ENCODE peak calls at places on chromosome X, in ten cellular contexts. One of them, this sample, is unnamed.

GRCh38 chrX:108053218-108053617 is 8.4 kb downstream of the VSIG1 start:
- DNase-seq in A549: no peak
- DNase-seq in IMR-90: no peak
- DNase-seq in suprapubic skin: no peak
- DNase-seq in lower leg skin: no peak
- DNase-seq in heart left ventricle: no peak
- DNase-seq in spleen: no peak
- DNase-seq in body of pancreas: no peak
- DNase-seq in ovary: no peak
- DNase-seq in HCT116: no peak
- DNase-seq in this sample: no peak

GRCh38 chrX:29604381-29604780 is 611.0 kb upstream of the MAGEB2 start:
- DNase-seq in A549: no peak
- DNase-seq in IMR-90: no peak
- DNase-seq in suprapubic skin: no peak
- DNase-seq in lower leg skin: no peak
- DNase-seq in heart left ventricle: no peak
- DNase-seq in spleen: no peak
- DNase-seq in body of pancreas: no peak
- DNase-seq in ovary: no peak
- DNase-seq in HCT116: no peak
- DNase-seq in this sample: no peak

GRCh38 chrX:140318306-140318705 is 186.6 kb downstream of the SOX3 start:
- DNase-seq in A549: no peak
- DNase-seq in IMR-90: no peak
- DNase-seq in suprapubic skin: no peak
- DNase-seq in lower leg skin: no peak
- DNase-seq in heart left ventricle: no peak
- DNase-seq in spleen: no peak
- DNase-seq in body of pancreas: no peak
- DNase-seq in ovary: no peak
- DNase-seq in HCT116: no peak
- DNase-seq in this sample: no peak

GRCh38 chrX:275476-275966 is 5.7 kb upstream of the PLCXD1 start:
- DNase-seq in A549: no peak
- DNase-seq in IMR-90: no peak
- DNase-seq in suprapubic skin: peak; percentile 77
- DNase-seq in lower leg skin: no peak
- DNase-seq in heart left ventricle: no peak
- DNase-seq in spleen: peak; percentile 82
- DNase-seq in body of pancreas: no peak
- DNase-seq in ovary: no peak
- DNase-seq in HCT116: no peak
- DNase-seq in this sample: no peak

GRCh38 chrX:104913348-104913747 is 307.1 kb downstream of the TEX13A start:
- DNase-seq in A549: peak; percentile 7
- DNase-seq in IMR-90: no peak
- DNase-seq in suprapubic skin: no peak
- DNase-seq in lower leg skin: no peak
- DNase-seq in heart left ventricle: no peak
- DNase-seq in spleen: no peak
- DNase-seq in body of pancreas: no peak
- DNase-seq in ovary: no peak
- DNase-seq in HCT116: no peak
- DNase-seq in this sample: no peak

GRCh38 chrX:10414872-10415703 is 205.3 kb downstream of the MID1 start:
- DNase-seq in A549: no peak
- DNase-seq in IMR-90: peak; percentile 43
- DNase-seq in suprapubic skin: no peak
- DNase-seq in lower leg skin: no peak
- DNase-seq in heart left ventricle: no peak
- DNase-seq in spleen: no peak
- DNase-seq in body of pancreas: no peak
- DNase-seq in ovary: no peak
- DNase-seq in HCT116: no peak
- DNase-seq in this sample: no peak

GRCh38 chrX:22246620-22247019 is 26.1 kb upstream of the CBLL2 start:
- DNase-seq in A549: no peak
- DNase-seq in IMR-90: peak; percentile 23
- DNase-seq in suprapubic skin: no peak
- DNase-seq in lower leg skin: no peak
- DNase-seq in heart left ventricle: no peak
- DNase-seq in spleen: no peak
- DNase-seq in body of pancreas: no peak
- DNase-seq in ovary: no peak
- DNase-seq in HCT116: no peak
- DNase-seq in this sample: no peak

GRCh38 chrX:42714981-42715688 is 62.8 kb downstream of the PPP1R2C start:
- DNase-seq in A549: peak; percentile 36
- DNase-seq in IMR-90: no peak
- DNase-seq in suprapubic skin: no peak
- DNase-seq in lower leg skin: no peak
- DNase-seq in heart left ventricle: peak; percentile 35
- DNase-seq in spleen: no peak
- DNase-seq in body of pancreas: peak; percentile 82
- DNase-seq in ovary: no peak
- DNase-seq in HCT116: no peak
- DNase-seq in this sample: no peak

DNA sequence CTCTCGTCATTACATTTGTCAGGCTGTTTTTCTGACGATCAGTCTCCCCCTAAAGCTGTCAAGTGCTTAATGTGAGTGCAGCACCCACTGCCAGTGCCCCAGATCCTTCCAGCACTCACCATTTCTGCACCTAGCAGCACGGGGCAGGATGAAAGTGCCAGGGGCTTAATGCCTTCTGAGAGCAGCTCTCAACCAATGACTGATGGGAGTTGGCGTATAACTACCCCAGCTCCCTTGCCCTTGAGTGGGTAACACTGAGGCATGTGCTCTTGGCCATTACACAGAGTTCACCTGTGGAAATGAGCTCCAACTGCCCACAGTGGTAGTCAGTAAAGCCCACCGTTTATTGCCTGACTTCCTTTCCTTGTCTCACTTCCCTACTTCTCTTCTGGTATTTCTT is 226.2 kb upstream of the BCOR start:
- DNase-seq in A549: no peak
- DNase-seq in IMR-90: no peak
- DNase-seq in suprapubic skin: no peak
- DNase-seq in lower leg skin: peak; percentile 18
- DNase-seq in heart left ventricle: no peak
- DNase-seq in spleen: no peak
- DNase-seq in body of pancreas: no peak
- DNase-seq in ovary: no peak
- DNase-seq in HCT116: no peak
- DNase-seq in this sample: no peak
- TF ChIP-seq POLR2A in A549: no peak
- TF ChIP-seq POLR2A in IMR-90: no peak
- TF ChIP-seq POLR2A in suprapubic skin: no peak
- TF ChIP-seq POLR2A in lower leg skin: no peak
- TF ChIP-seq POLR2A in heart left ventricle: no peak
- TF ChIP-seq POLR2A in spleen: no peak
- TF ChIP-seq POLR2A in body of pancreas: no peak
- TF ChIP-seq POLR2A in ovary: no peak
- TF ChIP-seq POLR2A in HCT116: no peak
- TF ChIP-seq POLR2A in this sample: no peak

DNA sequence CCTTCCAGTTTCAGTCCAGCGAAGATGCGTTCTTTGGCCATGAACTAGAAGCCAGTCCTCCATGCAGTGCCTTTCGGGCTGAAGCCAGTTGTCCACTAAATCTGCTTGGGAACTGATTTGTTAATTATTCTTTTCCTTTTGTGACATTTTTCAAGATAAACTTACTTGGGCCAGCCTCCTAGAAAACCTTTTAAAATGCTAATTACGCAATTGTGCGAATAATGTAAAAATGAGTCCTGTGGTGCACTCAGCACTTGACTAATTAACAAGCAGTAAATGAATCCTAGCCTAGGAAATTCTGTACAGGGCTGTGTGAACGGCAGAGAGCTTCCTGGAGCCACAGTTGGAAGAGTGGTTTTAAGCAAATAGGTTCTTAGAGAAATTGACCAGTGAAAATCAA is 149.9 kb upstream of the SCML1 start:
- DNase-seq in A549: no peak
- DNase-seq in IMR-90: no peak
- DNase-seq in suprapubic skin: no peak
- DNase-seq in lower leg skin: no peak
- DNase-seq in heart left ventricle: no peak
- DNase-seq in spleen: no peak
- DNase-seq in body of pancreas: no peak
- DNase-seq in ovary: no peak
- DNase-seq in HCT116: no peak
- DNase-seq in this sample: no peak
- H3K4me3 ChIP-seq in A549: no peak overlapping the region
- H3K4me3 ChIP-seq in IMR-90: no peak overlapping the region
- H3K4me3 ChIP-seq in suprapubic skin: no peak overlapping the region
- H3K4me3 ChIP-seq in lower leg skin: no peak overlapping the region
- H3K4me3 ChIP-seq in heart left ventricle: no peak overlapping the region
- H3K4me3 ChIP-seq in spleen: no peak overlapping the region
- H3K4me3 ChIP-seq in body of pancreas: no peak overlapping the region
- H3K4me3 ChIP-seq in ovary: no peak overlapping the region
- H3K4me3 ChIP-seq in HCT116: no peak overlapping the region
- H3K4me3 ChIP-seq in this sample: no peak overlapping the region

GRCh38 chrX:55524487-55524886 is 34.8 kb upstream of the USP51 start:
- DNase-seq in A549: peak; percentile 3
- DNase-seq in IMR-90: peak; percentile 3
- DNase-seq in suprapubic skin: no peak
- DNase-seq in lower leg skin: no peak
- DNase-seq in heart left ventricle: no peak
- DNase-seq in spleen: no peak
- DNase-seq in body of pancreas: no peak
- DNase-seq in ovary: no peak
- DNase-seq in HCT116: no peak
- DNase-seq in this sample: no peak
- TF ChIP-seq CTCF in A549: no peak
- TF ChIP-seq CTCF in IMR-90: no peak
- TF ChIP-seq CTCF in suprapubic skin: no peak
- TF ChIP-seq CTCF in lower leg skin: no peak
- TF ChIP-seq CTCF in heart left ventricle: no peak
- TF ChIP-seq CTCF in spleen: no peak
- TF ChIP-seq CTCF in body of pancreas: peak; percentile 32
- TF ChIP-seq CTCF in ovary: no peak
- TF ChIP-seq CTCF in HCT116: no peak
- TF ChIP-seq CTCF in this sample: no peak

DNA sequence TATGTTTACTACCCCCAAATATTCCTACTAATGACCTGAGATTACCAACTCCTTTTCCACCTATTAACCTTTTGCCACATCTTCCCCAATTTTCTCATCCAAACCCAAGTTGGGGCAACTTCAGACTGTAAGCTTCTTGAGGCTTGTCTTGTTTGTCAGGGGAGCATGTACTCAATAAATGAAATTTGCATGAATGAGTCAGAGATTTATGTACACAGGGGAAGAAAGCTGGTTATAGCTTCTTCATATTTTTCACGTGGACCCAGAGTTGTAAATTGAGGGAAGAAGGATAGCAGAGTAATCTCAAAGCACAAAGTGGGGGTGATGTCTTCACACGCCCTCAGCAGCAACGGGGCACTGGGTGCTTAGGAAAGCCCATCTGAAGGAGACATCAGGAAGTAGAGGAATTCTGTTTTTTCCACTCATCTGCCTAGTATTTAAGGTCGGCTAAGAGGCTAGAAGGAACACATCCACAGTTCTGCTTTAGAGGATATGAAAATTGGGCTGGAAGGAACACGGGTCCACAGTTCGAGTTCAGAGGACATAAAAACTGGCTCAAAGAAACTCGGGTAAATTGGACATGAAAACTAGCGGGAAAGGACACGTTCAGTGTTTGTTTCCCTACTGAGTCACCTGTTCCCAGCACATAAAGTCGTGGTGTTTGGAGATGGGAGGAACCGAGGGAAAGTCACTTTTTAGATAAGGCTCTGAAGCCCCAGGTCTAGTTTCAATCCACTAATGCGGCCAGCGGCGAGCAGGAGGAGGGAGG is 698 bp upstream of the CA5B start:
- DNase-seq in A549: no peak
- DNase-seq in IMR-90: peak; percentile 10
- DNase-seq in suprapubic skin: no peak
- DNase-seq in lower leg skin: no peak
- DNase-seq in heart left ventricle: no peak
- DNase-seq in spleen: no peak
- DNase-seq in body of pancreas: no peak
- DNase-seq in ovary: no peak
- DNase-seq in HCT116: no peak
- DNase-seq in this sample: no peak
- TF ChIP-seq POLR2A in A549: no peak
- TF ChIP-seq POLR2A in IMR-90: no peak
- TF ChIP-seq POLR2A in suprapubic skin: no peak
- TF ChIP-seq POLR2A in lower leg skin: no peak
- TF ChIP-seq POLR2A in heart left ventricle: no peak
- TF ChIP-seq POLR2A in spleen: no peak
- TF ChIP-seq POLR2A in body of pancreas: no peak
- TF ChIP-seq POLR2A in ovary: no peak
- TF ChIP-seq POLR2A in HCT116: no peak
- TF ChIP-seq POLR2A in this sample: peak; percentile 5

GRCh38 chrX:13084611-13085010 is 40.2 kb upstream of the FAM9C start:
- DNase-seq in A549: no peak
- DNase-seq in IMR-90: no peak
- DNase-seq in suprapubic skin: no peak
- DNase-seq in lower leg skin: no peak
- DNase-seq in heart left ventricle: no peak
- DNase-seq in spleen: no peak
- DNase-seq in body of pancreas: no peak
- DNase-seq in ovary: no peak
- DNase-seq in HCT116: no peak
- DNase-seq in this sample: no peak
- H3K4me3 ChIP-seq in A549: no peak overlapping the region
- H3K4me3 ChIP-seq in IMR-90: no peak overlapping the region
- H3K4me3 ChIP-seq in suprapubic skin: no peak overlapping the region
- H3K4me3 ChIP-seq in lower leg skin: no peak overlapping the region
- H3K4me3 ChIP-seq in heart left ventricle: no peak overlapping the region
- H3K4me3 ChIP-seq in spleen: no peak overlapping the region
- H3K4me3 ChIP-seq in body of pancreas: no peak overlapping the region
- H3K4me3 ChIP-seq in ovary: no peak overlapping the region
- H3K4me3 ChIP-seq in HCT116: no peak overlapping the region
- H3K4me3 ChIP-seq in this sample: no peak overlapping the region

GRCh38 chrX:47814853-47815252 is 21.8 kb upstream of the ZNF81 start:
- DNase-seq in A549: no peak
- DNase-seq in IMR-90: no peak
- DNase-seq in suprapubic skin: no peak
- DNase-seq in lower leg skin: no peak
- DNase-seq in heart left ventricle: no peak
- DNase-seq in spleen: no peak
- DNase-seq in body of pancreas: no peak
- DNase-seq in ovary: no peak
- DNase-seq in HCT116: no peak
- DNase-seq in this sample: no peak
- TF ChIP-seq CTCF in A549: no peak
- TF ChIP-seq CTCF in IMR-90: no peak
- TF ChIP-seq CTCF in suprapubic skin: no peak
- TF ChIP-seq CTCF in lower leg skin: no peak
- TF ChIP-seq CTCF in heart left ventricle: no peak
- TF ChIP-seq CTCF in spleen: no peak
- TF ChIP-seq CTCF in body of pancreas: no peak
- TF ChIP-seq CTCF in ovary: no peak
- TF ChIP-seq CTCF in HCT116: no peak
- TF ChIP-seq CTCF in this sample: no peak